ENCODE peak calls at places on chromosomes 7 and 10, in four cellular contexts. B is Panc1, H is right lobe of liver, O is IMR-90. A is an unnamed sample. For H3K4me1, the result is how much of the 10 kb centered on the place peaks cover.

GRCh38 chr7:30260246-30260768 is 24.1 kb upstream of the ZNRF2 start:
- DNase-seq in B (no peak), H (no peak), O (no peak), A (no peak)

GRCh38 chr7:12146813-12147212 is 64.3 kb upstream of the TMEM106B start:
- DNase-seq in B (no peak), H (no peak), O (no peak), A (no peak)

GRCh38 chr10:43623351-43623750 is 17.1 kb downstream of the ZNF485 start:
- DNase-seq in B (no peak), H (no peak), O (peak), A (no peak)

GRCh38 chr10:50567384-50567783 is 56.4 kb downstream of the SGMS1 start:
- DNase-seq in B (no peak), H (no peak), O (no peak), A (no peak)

GRCh38 chr7:80165177-80165576 is 30.5 kb downstream of the GNAI1 start:
- DNase-seq in B (no peak), H (no peak), O (no peak), A (no peak)

GRCh38 chr7:127550247-127550646 is 35.1 kb downstream of the GCC1 start:
- DNase-seq in B (no peak), H (no peak), O (no peak), A (no peak)

GRCh38 chr10:28411136-28411460 is 108.2 kb upstream of the MPP7 start:
- DNase-seq in B (no peak), H (no peak), O (no peak), A (no peak)

GRCh38 chr7:44348300-44348699 is 22.9 kb upstream of the CAMK2B start:
- DNase-seq in B (no peak), H (no peak), O (peak), A (no peak)

GRCh38 chr7:34059551-34059840 is 154.2 kb downstream of the BMPER start:
- DNase-seq in B (no peak), H (no peak), O (no peak), A (no peak)

GRCh38 chr7:94307399-94308048 is 87.2 kb upstream of the COL1A2 start:
- DNase-seq in B (no peak), H (no peak), O (no peak), A (no peak)

GRCh38 chr10:4512557-4513286 is 313.3 kb upstream of the AKR1E2 start:
- DNase-seq in B (no peak), H (no peak), O (peak), A (no peak)

GRCh38 chr10:80540136-80540535 is 2.4 kb downstream of the SH2D4B start:
- DNase-seq in B (no peak), H (no peak), O (no peak), A (no peak)

GRCh38 chr10:129622736-129623135 is 155.7 kb downstream of the MGMT start:
- DNase-seq in B (no peak), H (no peak), O (peak), A (no peak)

GRCh38 chr10:74213571-74214162 is 62.6 kb downstream of the ADK start:
- DNase-seq in B (no peak), H (peak), O (peak), A (peak)
- TF ChIP-seq CTCF in B (peak), H (peak), O (peak), A (peak)

GRCh38 chr10:44986670-44987069 is 8.1 kb upstream of the DEPP1 start:
- DNase-seq in B (no peak), H (no peak), O (peak), A (no peak)

GRCh38 chr10:44984671-44985101 is 6.1 kb upstream of the DEPP1 start:
- DNase-seq in B (no peak), H (no peak), O (no peak), A (no peak)

GRCh38 chr10:44983895-44984278 is 5.3 kb upstream of the DEPP1 start:
- DNase-seq in B (no peak), H (no peak), O (no peak), A (no peak)

GRCh38 chr10:44983066-44983894 is 4.7 kb upstream of the DEPP1 start:
- DNase-seq in B (no peak), H (no peak), O (no peak), A (no peak)

GRCh38 chr10:44985175-44985681 is 6.6 kb upstream of the DEPP1 start:
- DNase-seq in B (no peak), H (no peak), O (peak), A (no peak)
- H3K4me1 ChIP-seq in B (under half), H (under half), O (half or more), A (under half)

DNA sequence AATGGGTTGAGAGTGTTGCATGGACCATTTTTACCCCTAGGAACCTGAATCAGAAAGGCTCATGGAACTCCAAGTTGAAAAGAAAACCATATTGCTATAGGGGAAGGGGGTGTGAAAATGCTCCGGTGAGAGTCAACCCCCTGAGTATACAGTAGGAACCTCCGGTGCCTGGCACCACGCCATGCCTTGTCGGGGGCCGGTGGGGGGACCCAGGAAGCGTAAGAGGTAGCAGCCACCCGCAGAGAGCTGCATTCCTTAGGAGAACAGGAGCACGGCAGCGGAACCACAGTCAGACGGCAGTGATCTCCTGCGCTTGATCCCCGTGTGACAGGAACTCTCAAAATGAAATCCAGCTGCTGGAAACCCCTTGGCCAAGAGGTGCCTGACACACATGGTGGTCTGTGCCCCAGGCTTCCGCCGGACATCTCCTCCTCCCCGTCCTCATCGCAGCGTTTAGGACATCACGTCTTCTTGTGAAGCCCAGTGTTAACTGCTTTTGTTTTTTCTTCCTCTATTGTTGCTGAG is 186.7 kb downstream of the CELF2 start:
- DNase-seq in B (no peak), H (no peak), O (no peak), A (peak)
- H3K4me3 ChIP-seq in B (no peak), H (no peak), O (no peak), A (no peak)

GRCh38 chr10:58464956-58465355 is 47.7 kb upstream of the BICC1 start:
- DNase-seq in B (no peak), H (no peak), O (no peak), A (no peak)
- TF ChIP-seq CTCF in B (peak), H (no peak), O (no peak), A (no peak)

DNA sequence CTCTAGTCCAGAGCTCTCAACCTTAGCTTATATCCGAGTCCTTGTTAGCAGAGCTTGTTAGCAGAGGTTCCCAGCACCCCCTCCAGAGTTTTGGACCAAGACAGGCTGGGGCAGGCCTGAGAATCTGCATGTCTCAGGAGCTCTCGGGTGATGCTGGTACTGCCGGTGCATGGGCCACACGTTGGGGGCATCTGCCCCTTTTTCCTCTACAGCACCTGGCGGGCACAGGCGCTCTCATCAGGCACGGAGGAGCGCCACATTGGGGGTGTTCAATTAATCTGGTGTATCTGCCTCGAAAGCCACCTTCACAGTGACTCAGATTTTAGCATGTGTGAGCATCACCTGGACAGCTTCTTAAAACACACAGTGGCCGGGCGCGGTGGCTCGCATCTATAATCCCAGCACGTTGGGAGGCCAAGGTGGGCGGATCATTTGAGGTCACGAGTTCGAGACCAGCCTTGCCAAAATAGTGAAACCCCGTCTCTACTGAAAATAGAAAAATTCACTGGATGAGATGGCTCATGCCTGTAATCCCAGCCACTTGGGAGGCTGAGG is 117.7 kb downstream of the ELFN1 start:
- DNase-seq in B (no peak), H (no peak), O (no peak), A (no peak)
- H3K4me1 ChIP-seq in B (under half), H (under half), O (under half), A (under half)

GRCh38 chr10:117551322-117552155 is 9.0 kb downstream of the EMX2 start:
- DNase-seq in B (no peak), H (no peak), O (no peak), A (no peak)

GRCh38 chr10:117552156-117552620 is 9.6 kb downstream of the EMX2 start:
- DNase-seq in B (no peak), H (no peak), O (no peak), A (no peak)

GRCh38 chr10:117553171-117553814 is 10.7 kb downstream of the EMX2 start:
- DNase-seq in B (no peak), H (no peak), O (no peak), A (no peak)

GRCh38 chr10:117553815-117554172 is 11.2 kb downstream of the EMX2 start:
- DNase-seq in B (no peak), H (no peak), O (no peak), A (no peak)

DNA sequence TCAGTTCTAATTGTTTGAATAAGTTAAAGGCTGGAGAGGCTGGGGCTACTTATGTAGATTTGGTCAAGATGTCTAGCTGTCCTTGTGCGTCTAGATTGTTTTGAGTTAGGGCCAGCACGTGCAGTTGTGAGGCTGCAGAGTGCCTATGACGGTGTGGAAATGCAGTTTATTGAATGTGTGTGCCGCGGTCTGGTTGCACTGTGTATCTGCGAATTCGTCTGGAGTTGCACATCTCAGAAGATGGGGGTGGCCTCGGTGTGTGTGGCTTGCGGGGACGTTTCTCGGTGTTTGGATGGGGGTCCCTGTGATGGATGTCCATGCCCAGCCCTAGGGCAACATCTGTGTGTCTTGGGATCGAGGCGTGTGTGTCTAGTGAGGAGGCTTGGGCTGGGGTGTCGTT is 10.2 kb downstream of the EMX2 start:
- DNase-seq in B (no peak), H (no peak), O (no peak), A (no peak)
- H3K4me3 ChIP-seq in B (no peak), H (no peak), O (no peak), A (no peak)

GRCh38 chr10:5905854-5906507 is 15.9 kb downstream of the FBH1 start:
- DNase-seq in B (no peak), H (peak), O (no peak), A (no peak)
- TF ChIP-seq CTCF in B (no peak), H (no peak), O (no peak), A (no peak)

DNA sequence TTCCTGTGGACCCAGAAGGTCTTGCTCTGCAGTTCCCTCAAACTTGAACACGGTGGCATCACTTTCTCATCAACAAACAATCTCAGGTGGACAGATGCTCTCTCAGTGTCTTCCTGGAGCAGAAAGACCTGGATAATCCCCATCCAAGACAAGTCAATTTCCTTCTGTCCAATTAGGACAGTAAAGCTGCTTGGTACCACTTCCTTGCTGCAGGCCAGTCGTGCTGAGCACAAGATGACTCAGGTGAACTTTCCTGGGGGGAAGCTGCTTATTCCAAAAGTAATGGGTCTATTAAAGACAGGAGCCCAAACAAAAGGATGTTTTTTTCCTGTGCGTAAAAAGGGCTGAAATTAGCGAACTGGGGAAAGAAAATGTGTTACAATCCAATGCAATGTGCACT is 107.6 kb upstream of the AFAP1L2 start:
- DNase-seq in B (no peak), H (no peak), O (no peak), A (no peak)
- H3K4me1 ChIP-seq in B (under half), H (under half), O (under half), A (half or more)

GRCh38 chr10:34313888-34314287 is 501.2 kb downstream of the PARD3 start:
- DNase-seq in B (no peak), H (no peak), O (no peak), A (no peak)
- H3K4me3 ChIP-seq in B (no peak), H (no peak), O (no peak), A (no peak)

DNA sequence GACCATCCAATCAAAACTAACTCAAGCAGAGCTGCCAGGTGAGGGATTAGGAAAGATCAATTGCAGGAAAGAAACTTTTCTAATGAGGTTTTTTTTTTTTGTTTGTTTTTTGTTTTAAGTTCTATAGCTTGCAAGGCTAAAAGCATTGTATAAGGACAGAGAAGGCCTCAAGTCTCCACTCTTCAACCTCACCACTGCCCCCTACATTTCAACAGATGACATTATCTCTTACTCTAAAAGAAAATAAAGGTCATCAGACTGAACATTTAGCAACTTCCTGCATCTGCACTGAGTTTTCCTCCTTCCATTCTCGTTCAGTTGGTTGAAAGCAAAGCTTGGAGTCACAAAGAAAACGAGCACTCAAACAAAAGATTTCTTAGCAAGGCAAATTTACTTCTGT is 45.2 kb upstream of the EXOC4 start:
- DNase-seq in B (no peak), H (no peak), O (no peak), A (no peak)
- TF ChIP-seq CTCF in B (peak), H (no peak), O (peak), A (no peak)

A was measured in CD8-positive, alpha-beta T cell.